ENCODE peak calls at places on chromosomes 12 and 14, in six cellular contexts. One of them, this sample, is unnamed.

GRCh38 chr14:104721704-104722431 is 2.2 kb upstream of the ADSS1 start:
- DNase-seq in T-helper 2 cell: no peak
- DNase-seq in ovary: no peak
- DNase-seq in mucosa of gallbladder: no peak
- DNase-seq in left colon: no peak
- DNase-seq in HTR-8/SVneo: no peak
- DNase-seq in this sample: no peak

GRCh38 chr12:103840399-103840880 is 594 bp downstream of the NT5DC3 start:
- DNase-seq in T-helper 2 cell: no peak
- DNase-seq in ovary: peak; percentile 54
- DNase-seq in mucosa of gallbladder: no peak
- DNase-seq in left colon: peak; percentile 47
- DNase-seq in HTR-8/SVneo: no peak
- DNase-seq in this sample: peak; percentile 58

GRCh38 chr12:131190965-131191364 is 237.3 kb downstream of the ADGRD1 start:
- DNase-seq in T-helper 2 cell: no peak
- DNase-seq in ovary: no peak
- DNase-seq in mucosa of gallbladder: no peak
- DNase-seq in left colon: no peak
- DNase-seq in HTR-8/SVneo: no peak
- DNase-seq in this sample: no peak

GRCh38 chr14:92693998-92694780 is 54.2 kb downstream of the LGMN start:
- DNase-seq in T-helper 2 cell: no peak
- DNase-seq in ovary: no peak
- DNase-seq in mucosa of gallbladder: no peak
- DNase-seq in left colon: no peak
- DNase-seq in HTR-8/SVneo: no peak
- DNase-seq in this sample: peak; percentile 47

GRCh38 chr12:62332598-62332997 is 72.4 kb downstream of the USP15 start:
- DNase-seq in T-helper 2 cell: no peak
- DNase-seq in ovary: no peak
- DNase-seq in mucosa of gallbladder: no peak
- DNase-seq in left colon: no peak
- DNase-seq in HTR-8/SVneo: no peak
- DNase-seq in this sample: no peak

GRCh38 chr12:16763901-16764300 is 157.9 kb upstream of the LMO3 start:
- DNase-seq in T-helper 2 cell: no peak
- DNase-seq in ovary: no peak
- DNase-seq in mucosa of gallbladder: no peak
- DNase-seq in left colon: no peak
- DNase-seq in HTR-8/SVneo: no peak
- DNase-seq in this sample: no peak

GRCh38 chr14:68888025-68888850 is 90.9 kb downstream of the ACTN1 start:
- DNase-seq in T-helper 2 cell: no peak
- DNase-seq in ovary: no peak
- DNase-seq in mucosa of gallbladder: no peak
- DNase-seq in left colon: no peak
- DNase-seq in HTR-8/SVneo: no peak
- DNase-seq in this sample: no peak

GRCh38 chr12:49367381-49368239 is at the start of gene SPATS2:
- DNase-seq in T-helper 2 cell: no peak
- DNase-seq in ovary: no peak
- DNase-seq in mucosa of gallbladder: peak; percentile 93
- DNase-seq in left colon: peak; percentile 97
- DNase-seq in HTR-8/SVneo: no peak
- DNase-seq in this sample: no peak

GRCh38 chr12:19539836-19540235 is 100.5 kb downstream of the AEBP2 start:
- DNase-seq in T-helper 2 cell: no peak
- DNase-seq in ovary: no peak
- DNase-seq in mucosa of gallbladder: no peak
- DNase-seq in left colon: no peak
- DNase-seq in HTR-8/SVneo: no peak
- DNase-seq in this sample: no peak

GRCh38 chr12:6961278-6961694 is 9.2 kb downstream of the PHB2 start:
- DNase-seq in T-helper 2 cell: peak; percentile 91
- DNase-seq in ovary: peak; percentile 69
- DNase-seq in mucosa of gallbladder: peak; percentile 64
- DNase-seq in left colon: peak; percentile 82
- DNase-seq in HTR-8/SVneo: no peak
- DNase-seq in this sample: peak; percentile 18

GRCh38 chr12:2613674-2614073 is 181.1 kb upstream of the FKBP4 start:
- DNase-seq in T-helper 2 cell: no peak
- DNase-seq in ovary: no peak
- DNase-seq in mucosa of gallbladder: no peak
- DNase-seq in left colon: no peak
- DNase-seq in HTR-8/SVneo: peak; percentile 88
- DNase-seq in this sample: no peak

GRCh38 chr14:51533160-51533559 is 118.5 kb upstream of the FRMD6 start:
- DNase-seq in T-helper 2 cell: no peak
- DNase-seq in ovary: no peak
- DNase-seq in mucosa of gallbladder: no peak
- DNase-seq in left colon: no peak
- DNase-seq in HTR-8/SVneo: peak; percentile 43
- DNase-seq in this sample: no peak

GRCh38 chr12:99920561-99920960 is 64.2 kb downstream of the ANKS1B start:
- DNase-seq in T-helper 2 cell: no peak
- DNase-seq in ovary: no peak
- DNase-seq in mucosa of gallbladder: no peak
- DNase-seq in left colon: no peak
- DNase-seq in HTR-8/SVneo: no peak
- DNase-seq in this sample: no peak

GRCh38 chr12:76029982-76030377 is 1.6 kb downstream of the PHLDA1 start:
- DNase-seq in T-helper 2 cell: peak; percentile 2
- DNase-seq in ovary: peak; percentile 50
- DNase-seq in mucosa of gallbladder: no peak
- DNase-seq in left colon: peak; percentile 32
- DNase-seq in HTR-8/SVneo: no peak
- DNase-seq in this sample: peak; percentile 72

GRCh38 chr14:100193417-100194357 is 34.2 kb upstream of the DEGS2 start:
- DNase-seq in T-helper 2 cell: no peak
- DNase-seq in ovary: peak; percentile 44
- DNase-seq in mucosa of gallbladder: no peak
- DNase-seq in left colon: peak; percentile 21
- DNase-seq in HTR-8/SVneo: no peak
- DNase-seq in this sample: no peak

GRCh38 chr14:37051153-37051552 is 121.3 kb downstream of the SLC25A21 start:
- DNase-seq in T-helper 2 cell: no peak
- DNase-seq in ovary: no peak
- DNase-seq in mucosa of gallbladder: no peak
- DNase-seq in left colon: no peak
- DNase-seq in HTR-8/SVneo: no peak
- DNase-seq in this sample: no peak

GRCh38 chr14:37650356-37651037 is 55.1 kb downstream of the TTC6 start:
- DNase-seq in T-helper 2 cell: no peak
- DNase-seq in ovary: no peak
- DNase-seq in mucosa of gallbladder: no peak
- DNase-seq in left colon: no peak
- DNase-seq in HTR-8/SVneo: no peak
- DNase-seq in this sample: peak; percentile 32

GRCh38 chr12:26238341-26239126 is 43.2 kb downstream of the SSPN start:
- DNase-seq in T-helper 2 cell: no peak
- DNase-seq in ovary: no peak
- DNase-seq in mucosa of gallbladder: no peak
- DNase-seq in left colon: no peak
- DNase-seq in HTR-8/SVneo: no peak
- DNase-seq in this sample: no peak

GRCh38 chr12:122471324-122472226 is 29.2 kb downstream of the ZCCHC8 start:
- DNase-seq in T-helper 2 cell: peak; percentile 30
- DNase-seq in ovary: no peak
- DNase-seq in mucosa of gallbladder: no peak
- DNase-seq in left colon: no peak
- DNase-seq in HTR-8/SVneo: peak; percentile 56
- DNase-seq in this sample: peak; percentile 80

GRCh38 chr12:16880864-16881285 is 274.9 kb upstream of the LMO3 start:
- DNase-seq in T-helper 2 cell: no peak
- DNase-seq in ovary: no peak
- DNase-seq in mucosa of gallbladder: no peak
- DNase-seq in left colon: peak; percentile 41
- DNase-seq in HTR-8/SVneo: no peak
- DNase-seq in this sample: peak; percentile 73

GRCh38 chr12:51980809-51981127 is 26.0 kb upstream of the TAMALIN start:
- DNase-seq in T-helper 2 cell: no peak
- DNase-seq in ovary: no peak
- DNase-seq in mucosa of gallbladder: no peak
- DNase-seq in left colon: no peak
- DNase-seq in HTR-8/SVneo: no peak
- DNase-seq in this sample: no peak

GRCh38 chr12:49824886-49825285 is 3.3 kb downstream of the NCKAP5L start:
- DNase-seq in T-helper 2 cell: no peak
- DNase-seq in ovary: no peak
- DNase-seq in mucosa of gallbladder: no peak
- DNase-seq in left colon: no peak
- DNase-seq in HTR-8/SVneo: no peak
- DNase-seq in this sample: no peak

GRCh38 chr12:114334395-114334794 is 71.5 kb downstream of the TBX5 start:
- DNase-seq in T-helper 2 cell: no peak
- DNase-seq in ovary: no peak
- DNase-seq in mucosa of gallbladder: no peak
- DNase-seq in left colon: no peak
- DNase-seq in HTR-8/SVneo: no peak
- DNase-seq in this sample: no peak

GRCh38 chr12:102824218-102824835 is 92.7 kb downstream of the PAH start:
- DNase-seq in T-helper 2 cell: no peak
- DNase-seq in ovary: peak; percentile 53
- DNase-seq in mucosa of gallbladder: peak; percentile 37
- DNase-seq in left colon: no peak
- DNase-seq in HTR-8/SVneo: peak; percentile 32
- DNase-seq in this sample: peak; percentile 93

GRCh38 chr12:87425942-87426554 is 603.2 kb downstream of the C12orf50 start:
- DNase-seq in T-helper 2 cell: no peak
- DNase-seq in ovary: no peak
- DNase-seq in mucosa of gallbladder: no peak
- DNase-seq in left colon: no peak
- DNase-seq in HTR-8/SVneo: no peak
- DNase-seq in this sample: no peak

GRCh38 chr14:19975291-19975690 is at the start of gene OR4K15:
- DNase-seq in T-helper 2 cell: no peak
- DNase-seq in ovary: no peak
- DNase-seq in mucosa of gallbladder: no peak
- DNase-seq in left colon: no peak
- DNase-seq in HTR-8/SVneo: no peak
- DNase-seq in this sample: no peak

GRCh38 chr12:6426882-6427671 is 17.7 kb upstream of the CD27 start:
- DNase-seq in T-helper 2 cell: peak; percentile 75
- DNase-seq in ovary: no peak
- DNase-seq in mucosa of gallbladder: no peak
- DNase-seq in left colon: peak; percentile 49
- DNase-seq in HTR-8/SVneo: no peak
- DNase-seq in this sample: peak; percentile 37

GRCh38 chr14:65369560-65369959 is 43.0 kb upstream of the FUT8 start:
- DNase-seq in T-helper 2 cell: no peak
- DNase-seq in ovary: no peak
- DNase-seq in mucosa of gallbladder: no peak
- DNase-seq in left colon: no peak
- DNase-seq in HTR-8/SVneo: no peak
- DNase-seq in this sample: no peak

GRCh38 chr12:64825143-64826011 is 930 bp downstream of the TBC1D30 start:
- DNase-seq in T-helper 2 cell: no peak
- DNase-seq in ovary: no peak
- DNase-seq in mucosa of gallbladder: no peak
- DNase-seq in left colon: no peak
- DNase-seq in HTR-8/SVneo: no peak
- DNase-seq in this sample: peak; percentile 21

GRCh38 chr12:47758834-47759690 is at the start of gene RAPGEF3:
- DNase-seq in T-helper 2 cell: peak; percentile 67
- DNase-seq in ovary: peak; percentile 86
- DNase-seq in mucosa of gallbladder: peak; percentile 83
- DNase-seq in left colon: peak; percentile 89
- DNase-seq in HTR-8/SVneo: peak; percentile 85
- DNase-seq in this sample: peak; percentile 93

GRCh38 chr14:54622189-54622958 is 55.4 kb downstream of the SAMD4A start:
- DNase-seq in T-helper 2 cell: no peak
- DNase-seq in ovary: no peak
- DNase-seq in mucosa of gallbladder: no peak
- DNase-seq in left colon: no peak
- DNase-seq in HTR-8/SVneo: no peak
- DNase-seq in this sample: no peak

GRCh38 chr14:23530360-23531055 is 21.1 kb downstream of the ZFHX2 start:
- DNase-seq in T-helper 2 cell: no peak
- DNase-seq in ovary: no peak
- DNase-seq in mucosa of gallbladder: no peak
- DNase-seq in left colon: no peak
- DNase-seq in HTR-8/SVneo: no peak
- DNase-seq in this sample: peak; percentile 59

GRCh38 chr14:35158491-35158890 is 36.1 kb downstream of the PRORP start:
- DNase-seq in T-helper 2 cell: no peak
- DNase-seq in ovary: no peak
- DNase-seq in mucosa of gallbladder: no peak
- DNase-seq in left colon: no peak
- DNase-seq in HTR-8/SVneo: no peak
- DNase-seq in this sample: no peak

GRCh38 chr12:117645473-117645872 is 284.0 kb upstream of the NOS1 start:
- DNase-seq in T-helper 2 cell: no peak
- DNase-seq in ovary: no peak
- DNase-seq in mucosa of gallbladder: no peak
- DNase-seq in left colon: no peak
- DNase-seq in HTR-8/SVneo: no peak
- DNase-seq in this sample: no peak

GRCh38 chr14:76456200-76456599 is 80.3 kb downstream of the ESRRB start:
- DNase-seq in T-helper 2 cell: no peak
- DNase-seq in ovary: no peak
- DNase-seq in mucosa of gallbladder: peak; percentile 32
- DNase-seq in left colon: peak; percentile 8
- DNase-seq in HTR-8/SVneo: peak; percentile 78
- DNase-seq in this sample: peak; percentile 74

GRCh38 chr14:20415723-20416622 is 2.7 kb upstream of the TEP1 start:
- DNase-seq in T-helper 2 cell: peak; percentile 33
- DNase-seq in ovary: no peak
- DNase-seq in mucosa of gallbladder: peak; percentile 37
- DNase-seq in left colon: no peak
- DNase-seq in HTR-8/SVneo: peak; percentile 48
- DNase-seq in this sample: peak; percentile 75

GRCh38 chr12:122322501-122322900 is 56.2 kb upstream of the VPS33A start:
- DNase-seq in T-helper 2 cell: no peak
- DNase-seq in ovary: no peak
- DNase-seq in mucosa of gallbladder: no peak
- DNase-seq in left colon: no peak
- DNase-seq in HTR-8/SVneo: peak; percentile 25
- DNase-seq in this sample: no peak

This sample was measured in left kidney.